ENCODE peak calls at places on chromosome 19, in six cellular contexts. L is pancreas, X is lung, G is neural progenitor cell, J is psoas muscle, Q is uterus. B is an unnamed sample. For H3K4me1 and H3K36me3, the result is how much of the 10 kb centered on the place peaks cover.

GRCh38 chr19:14686411-14686810 is 3.4 kb upstream of the ZNF333 start:
- DNase-seq in L (no peak), X (no peak), G (peak), J (no peak), Q (no peak), B (no peak)

GRCh38 chr19:42111384-42111783 is 20.9 kb downstream of the POU2F2 start:
- DNase-seq in L (no peak), X (no peak), G (no peak), J (no peak), Q (no peak), B (no peak)

GRCh38 chr19:35162471-35163326 is 8.2 kb downstream of the FXYD5 start:
- DNase-seq in L (no peak), X (no peak), G (no peak), J (no peak), Q (no peak), B (no peak)

GRCh38 chr19:49559928-49560327 is 20.4 kb downstream of the NOSIP start:
- DNase-seq in L (no peak), X (no peak), G (no peak), J (no peak), Q (no peak), B (no peak)

GRCh38 chr19:15448778-15449619 is 757 bp downstream of the WIZ start:
- DNase-seq in L (no peak), X (no peak), G (peak), J (no peak), Q (peak), B (no peak)

GRCh38 chr19:932647-933552 is 7.1 kb downstream of the ARID3A start:
- DNase-seq in L (no peak), X (no peak), G (peak), J (peak), Q (peak), B (no peak)

GRCh38 chr19:11227201-11227886 is 12.1 kb upstream of the ANGPTL8 start:
- DNase-seq in L (no peak), X (no peak), G (peak), J (no peak), Q (no peak), B (no peak)

GRCh38 chr19:20925481-20925880 is 2.4 kb downstream of the ZNF85 start:
- DNase-seq in L (no peak), X (no peak), G (no peak), J (no peak), Q (no peak), B (no peak)

GRCh38 chr19:43751466-43752220 is 3.1 kb downstream of the SMG9 start:
- DNase-seq in L (no peak), X (no peak), G (no peak), J (no peak), Q (no peak), B (no peak)

GRCh38 chr19:15701757-15702589 is 25.9 kb upstream of the OR10H2 start:
- DNase-seq in L (no peak), X (no peak), G (no peak), J (no peak), Q (no peak), B (no peak)

GRCh38 chr19:31330761-31331160 is 18.5 kb downstream of the TSHZ3 start:
- DNase-seq in L (no peak), X (no peak), G (no peak), J (no peak), Q (no peak), B (no peak)

GRCh38 chr19:35093941-35094647 is 21.5 kb upstream of the FXYD3 start:
- DNase-seq in L (no peak), X (no peak), G (no peak), J (no peak), Q (no peak), B (no peak)

GRCh38 chr19:39390460-39390758 is 497 bp downstream of the PAF1 start:
- DNase-seq in L (no peak), X (peak), G (no peak), J (no peak), Q (no peak), B (no peak)

GRCh38 chr19:42274065-42274682 is 5.1 kb downstream of the CIC start:
- DNase-seq in L (no peak), X (no peak), G (no peak), J (peak), Q (no peak), B (no peak)

GRCh38 chr19:16619456-16619855 is 8.5 kb downstream of the MED26 start:
- DNase-seq in L (no peak), X (no peak), G (no peak), J (peak), Q (no peak), B (no peak)

GRCh38 chr19:8831373-8831772 is 731 bp downstream of the ZNF558 start:
- DNase-seq in L (no peak), X (no peak), G (peak), J (no peak), Q (no peak), B (no peak)

GRCh38 chr19:35220315-35220921 is 8.1 kb downstream of the FAM187B start:
- DNase-seq in L (no peak), X (no peak), G (no peak), J (no peak), Q (no peak), B (no peak)

GRCh38 chr19:19354932-19355331 is 34.3 kb downstream of the MAU2 start:
- DNase-seq in L (no peak), X (no peak), G (no peak), J (no peak), Q (no peak), B (no peak)

GRCh38 chr19:31355330-31356289 is 6.4 kb upstream of the TSHZ3 start:
- DNase-seq in L (no peak), X (no peak), G (peak), J (no peak), Q (no peak), B (no peak)

GRCh38 chr19:17777840-17778620 is 16.9 kb upstream of the B3GNT3 start:
- DNase-seq in L (peak), X (peak), G (peak), J (peak), Q (peak), B (no peak)

GRCh38 chr19:43625918-43626579 is 6.6 kb upstream of the ZNF428 start:
- DNase-seq in L (no peak), X (no peak), G (peak), J (no peak), Q (no peak), B (no peak)

GRCh38 chr19:38718747-38719543 is 25.3 kb downstream of the CAPN12 start:
- DNase-seq in L (no peak), X (peak), G (peak), J (peak), Q (peak), B (no peak)

GRCh38 chr19:34173145-34173956 is 1.0 kb downstream of the LSM14A start:
- DNase-seq in L (no peak), X (peak), G (peak), J (peak), Q (peak), B (no peak)

GRCh38 chr19:35696835-35697234 is 7.5 kb upstream of the ZBTB32 start:
- DNase-seq in L (no peak), X (no peak), G (no peak), J (no peak), Q (no peak), B (no peak)

GRCh38 chr19:39297931-39298634 is 1.9 kb downstream of the IFNL1 start:
- DNase-seq in L (no peak), X (no peak), G (no peak), J (no peak), Q (no peak), B (no peak)

GRCh38 chr19:34879563-34879962 is 47.1 kb upstream of the ZNF30 start:
- DNase-seq in L (no peak), X (no peak), G (no peak), J (no peak), Q (no peak), B (no peak)

GRCh38 chr19:54464624-54465266 is 1.2 kb upstream of the LENG9 start:
- DNase-seq in L (peak), X (peak), G (peak), J (peak), Q (peak), B (peak)

GRCh38 chr19:35882074-35882832 is 13.9 kb downstream of the APLP1 start:
- DNase-seq in L (no peak), X (no peak), G (peak), J (no peak), Q (no peak), B (no peak)

GRCh38 chr19:53898680-53899341 is 10.3 kb upstream of the CACNG7 start:
- DNase-seq in L (no peak), X (no peak), G (peak), J (no peak), Q (no peak), B (no peak)

GRCh38 chr19:3868770-3869456 is at the start of gene ZFR2:
- DNase-seq in L (no peak), X (no peak), G (peak), J (no peak), Q (no peak), B (no peak)

GRCh38 chr19:50803633-50804419 is 13.6 kb downstream of the ACP4 start:
- DNase-seq in L (no peak), X (no peak), G (peak), J (no peak), Q (no peak), B (no peak)

GRCh38 chr19:50912727-50913716 is 1.8 kb upstream of the KLK4 start:
- DNase-seq in L (peak), X (no peak), G (no peak), J (no peak), Q (no peak), B (no peak)

GRCh38 chr19:7440188-7440975 is 48.5 kb downstream of the PEX11G start:
- DNase-seq in L (no peak), X (no peak), G (no peak), J (no peak), Q (no peak), B (no peak)

GRCh38 chr19:9757544-9758501 is 10.7 kb downstream of the ZNF846 start:
- DNase-seq in L (no peak), X (no peak), G (no peak), J (no peak), Q (no peak), B (no peak)

GRCh38 chr19:32124585-32124984 is 220.8 kb upstream of the ZNF507 start:
- DNase-seq in L (no peak), X (peak), G (no peak), J (no peak), Q (no peak), B (no peak)

GRCh38 chr19:29678484-29679106 is 13.3 kb downstream of the PLEKHF1 start:
- DNase-seq in L (no peak), X (no peak), G (no peak), J (peak), Q (peak), B (no peak)

GRCh38 chr19:49809155-49809986 is 3.7 kb downstream of the FUZ start:
- DNase-seq in L (peak), X (peak), G (peak), J (peak), Q (no peak), B (no peak)

DNA sequence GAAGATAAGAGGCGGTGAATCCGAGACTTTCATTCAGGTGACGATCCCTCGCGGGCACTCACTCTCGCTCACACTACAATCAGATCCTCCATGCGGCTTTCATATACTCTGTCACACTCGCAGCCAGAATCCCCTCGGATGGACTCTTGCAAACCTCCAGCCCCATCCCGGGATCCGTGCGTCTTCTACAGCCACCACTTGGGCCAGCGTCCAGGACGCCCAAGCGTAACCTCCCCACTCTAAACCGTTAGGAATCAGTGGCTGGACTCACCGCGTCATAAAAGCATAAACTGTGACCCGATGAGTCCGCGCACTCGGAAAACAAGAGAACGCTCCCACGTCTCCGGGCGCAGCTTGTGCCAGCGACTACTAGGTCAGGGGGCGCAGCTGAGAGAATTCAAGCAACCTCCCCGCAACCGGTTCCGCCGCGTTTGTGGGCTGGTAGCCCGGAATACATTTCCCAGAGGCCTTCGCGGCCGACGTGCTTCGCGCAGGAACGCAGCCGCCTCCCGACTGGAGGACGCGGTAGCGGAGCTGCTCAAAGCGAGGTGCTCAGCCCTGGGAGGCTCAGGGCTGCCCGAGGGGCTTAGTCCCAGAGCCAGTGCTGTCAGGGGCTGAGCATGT is 27.6 kb downstream of the ZNF607 start:
- DNase-seq in L (peak), X (peak), G (peak), J (peak), Q (peak), B (peak)
- TF ChIP-seq CTCF in L (no peak), X (no peak), G (peak), J (no peak), Q (no peak), B (no peak)

GRCh38 chr19:47549341-47549768 is 23.6 kb downstream of the ZNF541 start:
- DNase-seq in L (no peak), X (peak), G (no peak), J (no peak), Q (no peak), B (no peak)

GRCh38 chr19:47545061-47545948 is 27.6 kb downstream of the ZNF541 start:
- DNase-seq in L (no peak), X (no peak), G (no peak), J (no peak), Q (no peak), B (no peak)

GRCh38 chr19:47544476-47544875 is 28.5 kb downstream of the ZNF541 start:
- DNase-seq in L (no peak), X (no peak), G (no peak), J (no peak), Q (no peak), B (no peak)

GRCh38 chr19:47550129-47550528 is 22.8 kb downstream of the ZNF541 start:
- DNase-seq in L (no peak), X (no peak), G (no peak), J (no peak), Q (no peak), B (no peak)

DNA sequence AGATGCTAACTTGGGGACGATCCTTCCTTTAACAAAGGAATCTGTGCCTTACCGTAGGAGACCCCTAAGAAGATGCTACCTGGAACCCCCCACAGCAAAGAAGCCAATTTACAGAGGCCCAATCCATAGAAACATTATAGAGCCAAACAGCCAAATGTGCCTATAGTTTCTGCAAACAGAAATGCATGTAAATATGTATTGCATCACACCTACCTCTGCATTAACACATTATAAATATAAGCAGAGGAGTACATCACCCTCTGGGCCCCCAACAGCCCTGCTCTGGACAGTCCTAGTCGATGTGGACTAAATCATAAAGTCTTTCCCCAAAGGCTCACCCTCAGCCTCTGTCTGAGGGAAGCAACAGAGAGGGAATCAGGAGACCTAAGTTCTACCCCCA is 25.8 kb downstream of the ZNF541 start:
- DNase-seq in L (no peak), X (no peak), G (no peak), J (no peak), Q (no peak), B (no peak)
- H3K4me1 ChIP-seq in L (under half), X (under half), G (under half), J (under half), Q (under half), B (under half)

GRCh38 chr19:52219611-52220010 is 29.8 kb downstream of the PPP2R1A start:
- DNase-seq in L (no peak), X (no peak), G (no peak), J (no peak), Q (no peak), B (no peak)
- H3K36me3 ChIP-seq in L (half or more), X (half or more), G (under half), J (under half), Q (under half), B (half or more)

GRCh38 chr19:40549007-40549708 is 27.5 kb upstream of the SHKBP1 start:
- DNase-seq in L (peak), X (peak), G (peak), J (peak), Q (peak), B (no peak)
- TF ChIP-seq CTCF in L (peak), X (peak), G (peak), J (peak), Q (peak), B (peak)

DNA sequence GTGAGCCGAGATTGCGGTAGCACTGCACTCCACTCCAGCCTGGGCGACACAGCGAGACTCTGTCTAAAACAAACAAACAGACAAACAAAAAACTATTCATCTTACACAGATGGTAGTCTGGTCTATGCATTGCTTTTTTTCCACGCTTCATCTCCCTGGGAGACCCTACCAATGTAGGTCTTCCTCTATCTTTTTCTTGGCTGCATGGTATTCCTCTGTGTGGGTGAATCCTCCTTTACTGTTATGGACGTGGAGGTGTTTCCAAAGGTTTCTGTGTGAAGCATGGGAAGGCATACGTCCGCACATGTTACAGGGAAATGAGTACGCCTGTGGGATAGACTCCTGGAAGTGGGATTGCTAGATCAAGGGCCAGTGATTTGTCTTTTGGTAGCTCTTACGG is 5.6 kb downstream of the BICRA start:
- DNase-seq in L (no peak), X (no peak), G (no peak), J (no peak), Q (no peak), B (no peak)
- H3K4me1 ChIP-seq in L (under half), X (under half), G (under half), J (half or more), Q (under half), B (under half)

GRCh38 chr19:5358173-5358800 is 17.7 kb upstream of the PTPRS start:
- DNase-seq in L (no peak), X (no peak), G (peak), J (no peak), Q (no peak), B (no peak)

GRCh38 chr19:5356918-5357317 is 16.3 kb upstream of the PTPRS start:
- DNase-seq in L (no peak), X (no peak), G (no peak), J (no peak), Q (no peak), B (no peak)

GRCh38 chr19:5356428-5356827 is 15.8 kb upstream of the PTPRS start:
- DNase-seq in L (no peak), X (no peak), G (peak), J (no peak), Q (no peak), B (no peak)

GRCh38 chr19:5355693-5356092 is 15.1 kb upstream of the PTPRS start:
- DNase-seq in L (no peak), X (no peak), G (no peak), J (no peak), Q (no peak), B (no peak)

DNA sequence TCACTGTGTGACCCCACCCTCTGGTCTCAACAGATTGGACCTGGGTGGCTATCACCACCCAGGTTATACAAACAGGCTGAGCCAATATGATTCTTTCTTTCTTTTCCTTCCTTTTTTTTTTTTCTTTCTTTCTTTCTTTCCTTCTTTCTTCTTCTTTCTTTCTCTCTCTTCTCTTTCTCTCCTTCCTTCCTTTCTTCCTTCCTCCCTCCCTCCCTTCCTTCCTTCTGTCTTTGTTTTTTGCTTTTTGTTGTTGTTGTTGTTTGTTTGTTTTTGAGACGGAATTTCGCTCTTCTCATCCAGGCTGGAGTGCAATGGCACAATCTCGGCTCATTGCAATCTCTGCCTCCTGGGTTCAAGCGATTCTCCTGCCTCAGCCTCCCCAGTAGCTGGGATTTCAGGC is 17.0 kb upstream of the PTPRS start:
- DNase-seq in L (no peak), X (no peak), G (no peak), J (no peak), Q (no peak), B (no peak)
- H3K36me3 ChIP-seq in L (under half), X (under half), G (under half), J (under half), Q (under half), B (under half)

GRCh38 chr19:1974381-1975066 is 33.6 kb downstream of the CSNK1G2 start:
- DNase-seq in L (no peak), X (no peak), G (no peak), J (no peak), Q (no peak), B (no peak)

GRCh38 chr19:1979017-1979416 is 36.5 kb downstream of the BTBD2 start:
- DNase-seq in L (no peak), X (no peak), G (no peak), J (no peak), Q (no peak), B (no peak)

GRCh38 chr19:1977116-1977515 is 36.1 kb downstream of the CSNK1G2 start:
- DNase-seq in L (no peak), X (no peak), G (no peak), J (no peak), Q (no peak), B (no peak)

GRCh38 chr19:1978346-1978894 is 37.1 kb downstream of the BTBD2 start:
- DNase-seq in L (no peak), X (no peak), G (no peak), J (no peak), Q (no peak), B (no peak)

GRCh38 chr19:1975081-1975480 is 34.1 kb downstream of the CSNK1G2 start:
- DNase-seq in L (no peak), X (no peak), G (no peak), J (no peak), Q (peak), B (no peak)
- TF ChIP-seq CTCF in L (no peak), X (no peak), G (no peak), J (no peak), Q (no peak), B (no peak)

GRCh38 chr19:46782355-46783019 is 5.9 kb downstream of the SLC1A5 start:
- DNase-seq in L (no peak), X (no peak), G (no peak), J (no peak), Q (no peak), B (no peak)
- H3K4me1 ChIP-seq in L (under half), X (under half), G (under half), J (under half), Q (under half), B (under half)

GRCh38 chr19:23771761-23772667 is 13.3 kb upstream of the ZNF681 start:
- DNase-seq in L (no peak), X (no peak), G (no peak), J (no peak), Q (no peak), B (no peak)
- H3K36me3 ChIP-seq in L (under half), X (under half), G (under half), J (under half), Q (under half), B (under half)